ENCODE peak calls at places on chromosomes 12 and 14, in seven cellular contexts. E is psoas muscle; O is NCI-H1694; F is naive thymus-derived CD4-positive, alpha-beta T cell; W is ureter; V is Right ventricle myocardium superior; Z is iPS-NIHi11. I is an unnamed sample.

GRCh38 chr12:76311796-76312195 is 36.4 kb downstream of the BBS10 start:
- DNase-seq in E (no peak), W (no peak), Z (no peak), V (no peak), O (no peak), F (no peak), I (no peak)

GRCh38 chr14:60862283-60862682 is 118.6 kb downstream of the TRMT5 start:
- DNase-seq in V (no peak), W (peak), O (no peak), E (no peak), Z (no peak), F (no peak), I (no peak)

GRCh38 chr12:30000401-30000800 is 216.7 kb upstream of the TMTC1 start:
- DNase-seq in F (no peak), V (no peak), O (no peak), W (no peak), Z (no peak), E (no peak), I (no peak)

GRCh38 chr12:75784591-75784990 is 247.0 kb downstream of the PHLDA1 start:
- DNase-seq in V (peak), O (peak), F (no peak), E (peak), W (peak), Z (no peak), I (no peak)

GRCh38 chr14:93090826-93091583 is 24.7 kb downstream of the ITPK1 start:
- DNase-seq in V (peak), W (no peak), E (no peak), F (no peak), O (no peak), Z (no peak), I (no peak)

GRCh38 chr12:63753743-63754142 is 26.0 kb upstream of the RXYLT1 start:
- DNase-seq in F (no peak), O (no peak), Z (no peak), W (no peak), V (no peak), E (no peak), I (no peak)

GRCh38 chr12:89951694-89952060 is 243.0 kb upstream of the ATP2B1 start:
- DNase-seq in F (no peak), O (no peak), Z (no peak), V (no peak), E (no peak), W (no peak), I (no peak)

GRCh38 chr14:106318700-106319099 is 792.3 kb downstream of the TMEM121 start:
- DNase-seq in E (no peak), V (no peak), Z (no peak), W (no peak), F (peak), O (no peak), I (no peak)

I was measured in sciatic nerve.